ENCODE peak calls at places on chromosomes 5 and 9, in five cellular contexts. Y, Q, V, Z and U are unnamed samples.

GRCh38 chr5:65539827-65540226 is 23.1 kb downstream of the CENPK start:
- DNase-seq in Q (no peak), Y (no peak), V (no peak), Z (no peak), U (no peak)

GRCh38 chr5:58497956-58498942 is 7.0 kb downstream of the GAPT start:
- DNase-seq in V (peak), Z (no peak), Y (no peak), Q (no peak), U (peak)

GRCh38 chr5:168432903-168433302 is 53.4 kb upstream of the RARS1 start:
- DNase-seq in Y (no peak), Z (no peak), Q (no peak), V (no peak), U (no peak)

GRCh38 chr5:52580921-52581320 is 206.8 kb upstream of the ITGA1 start:
- DNase-seq in Z (no peak), V (no peak), Y (no peak), Q (no peak), U (no peak)

GRCh38 chr9:137252555-137253506 is 1.7 kb downstream of the STPG3 start:
- DNase-seq in Y (no peak), Z (no peak), Q (no peak), V (no peak), U (no peak)

GRCh38 chr5:127944125-127944524 is 139.4 kb upstream of the SLC12A2 start:
- DNase-seq in Z (no peak), V (no peak), Y (no peak), Q (no peak), U (no peak)

GRCh38 chr9:93295031-93295430 is 111.1 kb downstream of the WNK2 start:
- DNase-seq in V (no peak), Y (no peak), Z (no peak), Q (no peak), U (no peak)

GRCh38 chr9:74447451-74448193 is 49.5 kb upstream of the RORB start:
- DNase-seq in Q (no peak), Z (no peak), Y (no peak), V (no peak), U (no peak)

GRCh38 chr9:130893250-130894101 is 3.1 kb downstream of the QRFP start:
- DNase-seq in Q (no peak), Y (no peak), V (no peak), Z (no peak), U (peak)

GRCh38 chr9:1154739-1155138 is 104.6 kb downstream of the DMRT2 start:
- DNase-seq in Y (no peak), Z (no peak), Q (no peak), V (no peak), U (no peak)

GRCh38 chr5:14243768-14244167 is 100.6 kb downstream of the TRIO start:
- DNase-seq in Z (no peak), Y (no peak), Q (no peak), V (no peak), U (no peak)

GRCh38 chr5:173733065-173733824 is 116.8 kb upstream of the BOD1 start:
- DNase-seq in Y (no peak), Z (no peak), Q (no peak), V (no peak), U (no peak)

GRCh38 chr5:142446131-142446959 is 121.5 kb upstream of the SPRY4 start:
- DNase-seq in Q (no peak), Z (no peak), Y (no peak), V (no peak), U (no peak)

GRCh38 chr5:7209583-7210139 is 186.3 kb upstream of the ADCY2 start:
- DNase-seq in V (no peak), Q (peak), Y (no peak), Z (no peak), U (no peak)

GRCh38 chr5:76689321-76690026 is 26.5 kb upstream of the F2R start:
- DNase-seq in Y (no peak), Z (no peak), V (peak), Q (no peak), U (no peak)

GRCh38 chr9:79661279-79661678 is 89.5 kb downstream of the TLE4 start:
- DNase-seq in Q (no peak), Y (no peak), V (no peak), Z (no peak), U (no peak)

GRCh38 chr5:156883316-156883875 is 33.3 kb downstream of the PPP1R2B start:
- DNase-seq in Y (no peak), Z (no peak), V (no peak), Q (no peak), U (no peak)

GRCh38 chr5:620152-620551 is 8.0 kb downstream of the CEP72 start:
- DNase-seq in Z (no peak), Y (no peak), Q (no peak), V (no peak), U (no peak)

GRCh38 chr9:116715751-116716150 is 28.6 kb downstream of the TRIM32 start:
- DNase-seq in Y (no peak), Q (no peak), V (no peak), Z (no peak), U (no peak)

GRCh38 chr9:74035786-74036185 is 461.3 kb upstream of the RORB start:
- DNase-seq in Q (no peak), Y (no peak), Z (no peak), V (no peak), U (no peak)

GRCh38 chr5:95731571-95732554 is 727 bp downstream of the RHOBTB3 start:
- DNase-seq in Y (no peak), Q (no peak), V (no peak), Z (peak), U (peak)

GRCh38 chr9:79651251-79651795 is 79.6 kb downstream of the TLE4 start:
- DNase-seq in V (no peak), Q (peak), Z (no peak), Y (no peak), U (no peak)

GRCh38 chr9:133884907-133885744 is 107.0 kb downstream of the VAV2 start:
- DNase-seq in Z (no peak), V (no peak), Y (no peak), Q (no peak), U (no peak)

GRCh38 chr5:1445895-1446601 is 808 bp upstream of the SLC6A3 start:
- DNase-seq in Q (no peak), Y (no peak), V (no peak), Z (no peak), U (no peak)

GRCh38 chr5:127723571-127723970 is 20.4 kb downstream of the CCDC192 start:
- DNase-seq in Y (no peak), V (no peak), Z (no peak), Q (no peak), U (no peak)

GRCh38 chr5:42721484-42721883 is 35.1 kb upstream of the CCDC152 start:
- DNase-seq in V (no peak), Z (no peak), Q (no peak), Y (no peak), U (no peak)

GRCh38 chr9:21966140-21966851 is 27.9 kb downstream of the CDKN2A start:
- DNase-seq in Y (no peak), V (no peak), Q (no peak), Z (no peak), U (no peak)

GRCh38 chr5:127031147-127031862 is 947 bp upstream of the MARCHF3 start:
- DNase-seq in Q (no peak), Y (no peak), Z (peak), V (no peak), U (no peak)

GRCh38 chr9:10232352-10232930 is 380.4 kb downstream of the PTPRD start:
- DNase-seq in Z (no peak), Y (no peak), V (no peak), Q (no peak), U (peak)

GRCh38 chr9:126307306-126308061 is 19.1 kb upstream of the MVB12B start:
- DNase-seq in Q (no peak), Y (peak), Z (no peak), V (no peak), U (peak)

GRCh38 chr9:132350861-132351315 is 3.9 kb downstream of the SETX start:
- DNase-seq in Y (no peak), V (no peak), Z (no peak), Q (no peak), U (no peak)

GRCh38 chr9:135129137-135129695 is 41.7 kb downstream of the OLFM1 start:
- DNase-seq in Z (no peak), Q (no peak), Y (no peak), V (no peak), U (no peak)

GRCh38 chr9:72022846-72023245 is 37.6 kb downstream of the C9orf57 start:
- DNase-seq in V (peak), Y (no peak), Z (no peak), Q (no peak), U (no peak)

GRCh38 chr9:96159596-96159995 is 142.4 kb downstream of the HSD17B3 start:
- DNase-seq in Q (no peak), Y (no peak), Z (no peak), V (no peak), U (no peak)

GRCh38 chr5:1548702-1549523 is 25.2 kb upstream of the LPCAT1 start:
- DNase-seq in Z (no peak), Q (no peak), V (no peak), Y (no peak), U (no peak)

GRCh38 chr5:31861601-31862000 is 222.7 kb downstream of the PDZD2 start:
- DNase-seq in V (no peak), Y (no peak), Q (no peak), Z (no peak), U (no peak)

GRCh38 chr9:19229725-19230355 is 653 bp upstream of the DENND4C start:
- DNase-seq in Y (no peak), Q (no peak), V (no peak), Z (no peak), U (no peak)